ENCODE peak calls at places on chromosomes 7 and 10, in ten cellular contexts. B is NB4; A is astrocyte of the spinal cord; D is upper lobe of right lung; N is epithelial cell of esophagus; Y is CD8-positive, alpha-beta T cell; Q is cardiac muscle cell; W is fibroblast of pulmonary artery; L is mammary epithelial cell; R is psoas muscle. K is an unnamed sample.

GRCh38 chr10:95661818-95662217 is 5.3 kb upstream of the ALDH18A1 start:
- DNase-seq in Q (no peak), W (no peak), A (peak), B (no peak), R (no peak), N (no peak), Y (no peak), L (no peak), D (no peak), K (no peak)

GRCh38 chr7:70787772-70788171 is 344.2 kb upstream of the GALNT17 start:
- DNase-seq in Y (no peak), D (no peak), B (no peak), A (no peak), Q (no peak), W (no peak), R (no peak), N (no peak), L (no peak), K (no peak)

GRCh38 chr7:80724249-80724871 is 85.9 kb downstream of the CD36 start:
- DNase-seq in D (no peak), B (no peak), W (peak), Y (no peak), N (no peak), L (no peak), A (peak), Q (no peak), R (no peak), K (peak)

GRCh38 chr7:124712017-124712416 is 53.6 kb downstream of the GPR37 start:
- DNase-seq in L (no peak), B (no peak), Y (no peak), N (peak), D (no peak), A (no peak), Q (no peak), R (no peak), W (no peak), K (no peak)

GRCh38 chr10:123269675-123270074 is 115.5 kb downstream of the BUB3 start:
- DNase-seq in W (no peak), N (no peak), B (no peak), A (no peak), R (no peak), Q (no peak), D (no peak), L (no peak), Y (no peak), K (no peak)

GRCh38 chr7:158587425-158588084 is at the start of gene PTPRN2:
- DNase-seq in W (peak), L (peak), Q (peak), Y (peak), A (peak), D (peak), N (peak), B (peak), R (peak), K (no peak)

GRCh38 chr7:128687131-128687530 is 15.0 kb downstream of the GARIN1A start:
- DNase-seq in Q (no peak), B (no peak), A (no peak), R (no peak), D (no peak), W (no peak), L (no peak), Y (no peak), N (no peak), K (no peak)

GRCh38 chr10:116809528-116810500 is 39.5 kb upstream of the ENO4 start:
- DNase-seq in D (no peak), Q (peak), W (peak), R (no peak), L (peak), A (no peak), Y (no peak), N (peak), B (peak), K (no peak)

GRCh38 chr7:148537435-148537834 is 53.1 kb upstream of the C7orf33 start:
- DNase-seq in A (no peak), Y (no peak), Q (no peak), N (peak), W (no peak), L (no peak), R (no peak), B (no peak), D (no peak), K (no peak)

GRCh38 chr10:95242581-95243317 is 48.1 kb downstream of the PDLIM1 start:
- DNase-seq in D (no peak), A (peak), W (peak), B (peak), Q (peak), Y (peak), R (no peak), N (peak), L (no peak), K (no peak)

GRCh38 chr10:70478191-70479160 is at the start of gene PALD1:
- DNase-seq in W (peak), R (peak), Y (peak), A (peak), B (peak), N (no peak), D (peak), Q (peak), L (no peak), K (peak)

GRCh38 chr7:86814980-86815379 is 171.3 kb downstream of the GRM3 start:
- DNase-seq in N (peak), D (no peak), Y (no peak), W (peak), A (peak), R (no peak), Q (peak), B (peak), L (no peak), K (no peak)

GRCh38 chr10:104117839-104118323 is 4.1 kb upstream of the SFR1 start:
- DNase-seq in N (peak), Y (no peak), W (peak), L (peak), R (no peak), D (no peak), Q (peak), A (peak), B (no peak), K (no peak)

GRCh38 chr10:127922675-127923366 is 15.9 kb downstream of the PTPRE start:
- DNase-seq in Q (peak), R (peak), Y (no peak), B (no peak), D (peak), W (peak), N (peak), L (peak), A (peak), K (no peak)

GRCh38 chr7:99021941-99022560 is 121.9 kb downstream of the SMURF1 start:
- DNase-seq in A (no peak), L (no peak), Q (peak), N (peak), Y (no peak), W (no peak), R (no peak), B (no peak), D (no peak), K (no peak)

GRCh38 chr7:78151229-78151628 is 352.7 kb downstream of the PHTF2 start:
- DNase-seq in A (peak), W (peak), Y (no peak), N (no peak), D (no peak), L (no peak), R (no peak), B (no peak), Q (peak), K (no peak)

GRCh38 chr10:92627845-92628480 is 35.0 kb downstream of the KIF11 start:
- DNase-seq in D (no peak), N (no peak), A (peak), Y (no peak), B (no peak), L (no peak), W (peak), R (no peak), Q (peak), K (no peak)

GRCh38 chr7:116528008-116528789 is 3.4 kb downstream of the CAV1 start:
- DNase-seq in Y (no peak), B (no peak), Q (peak), R (peak), W (peak), N (peak), L (peak), D (no peak), A (peak), K (peak)

GRCh38 chr10:44206127-44206818 is 178.6 kb downstream of the CXCL12 start:
- DNase-seq in A (no peak), Q (peak), D (no peak), Y (no peak), B (no peak), R (no peak), N (no peak), L (no peak), W (peak), K (peak)
- TF ChIP-seq CTCF in A (no peak), Q (no peak), D (no peak), Y (no peak), B (no peak), R (no peak), N (no peak), L (no peak), W (no peak), K (no peak)

GRCh38 chr7:22220947-22221346 is 136.0 kb downstream of the RAPGEF5 start:
- DNase-seq in R (no peak), D (no peak), Y (no peak), A (no peak), B (no peak), Q (peak), W (peak), N (no peak), L (no peak), K (no peak)
- H3K4me3 ChIP-seq in R (peak), D (peak), Y (no peak), A (no peak), B (no peak), Q (no peak), W (no peak), N (no peak), L (no peak), K (no peak)

GRCh38 chr10:34303022-34303421 is 512.1 kb downstream of the PARD3 start:
- DNase-seq in R (no peak), A (no peak), B (no peak), L (no peak), D (no peak), Q (no peak), N (no peak), W (no peak), Y (no peak), K (no peak)

GRCh38 chr10:34310234-34310633 is 504.9 kb downstream of the PARD3 start:
- DNase-seq in Q (no peak), R (no peak), Y (no peak), W (no peak), N (no peak), L (no peak), B (no peak), A (no peak), D (no peak), K (no peak)

DNA sequence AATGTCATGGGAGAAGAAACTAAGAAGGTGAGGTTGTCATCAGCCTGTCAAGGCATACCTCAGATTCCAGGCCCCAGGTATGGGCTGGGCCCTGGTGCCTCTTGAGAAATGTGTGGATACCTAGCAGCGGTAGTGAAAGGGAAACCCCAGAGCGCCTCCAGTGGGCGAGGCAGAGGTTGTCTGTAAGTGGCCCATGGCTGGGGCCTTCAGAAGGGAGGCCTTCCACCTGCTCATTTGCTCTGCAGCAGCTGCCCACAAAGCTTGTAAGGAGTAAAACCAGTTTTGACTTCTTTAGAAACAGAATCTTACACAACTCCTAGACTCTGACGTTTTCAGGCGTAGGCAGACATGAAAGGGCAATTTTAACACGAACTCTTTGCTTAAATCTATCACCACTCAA is 509.9 kb downstream of the PARD3 start:
- DNase-seq in R (no peak), N (peak), L (peak), Q (no peak), W (no peak), D (peak), B (peak), Y (no peak), A (no peak), K (no peak)
- TF ChIP-seq CTCF in R (no peak), N (peak), L (peak), Q (no peak), W (no peak), D (peak), B (peak), Y (no peak), A (peak), K (no peak)

DNA sequence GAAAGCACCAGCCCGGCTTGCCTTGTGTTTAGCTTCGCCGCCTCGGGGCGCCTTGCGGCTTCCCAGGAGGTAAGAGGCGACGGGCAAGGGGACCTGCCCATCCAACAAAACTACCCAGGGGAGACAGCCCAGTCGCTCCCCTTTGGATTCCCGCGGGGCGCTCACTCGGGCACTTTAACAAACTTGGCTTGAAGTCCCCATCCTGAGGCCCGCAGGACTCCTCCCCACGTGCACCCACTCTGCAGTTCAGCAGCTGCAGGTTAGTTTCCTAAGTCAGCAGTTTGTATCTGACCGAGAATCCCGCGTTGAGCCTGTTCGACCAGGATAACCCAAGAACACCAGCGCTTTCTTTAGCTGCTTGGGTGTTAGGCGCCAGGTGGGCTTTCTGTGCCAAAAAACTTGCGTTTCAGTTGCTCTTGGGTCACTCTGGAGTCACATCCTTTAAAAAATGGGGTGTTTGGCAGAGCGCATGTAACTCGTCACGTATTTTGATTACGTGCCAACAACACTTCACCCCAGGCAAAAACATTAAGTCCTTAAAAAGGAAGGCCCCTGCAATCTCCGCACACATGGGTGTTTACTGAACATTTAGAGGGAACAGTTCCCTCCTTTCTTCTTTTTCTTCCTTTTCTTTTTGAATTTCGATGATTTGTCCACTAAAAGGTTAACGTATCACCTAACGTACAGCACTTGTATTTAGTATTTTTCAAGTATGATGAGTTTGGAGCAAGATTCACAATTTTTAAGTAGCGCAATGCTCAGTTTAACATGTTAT is 876 bp downstream of the DNAH11 start:
- DNase-seq in D (peak), L (no peak), B (no peak), R (no peak), Y (no peak), Q (peak), N (peak), W (peak), A (peak), K (no peak)
- H3K4me3 ChIP-seq in D (peak), L (peak), B (no peak), R (peak), Y (no peak), Q (peak), N (peak), W (peak), A (peak), K (peak)